ENCODE peak calls at places on chromosome 18, in five cellular contexts. M is mammary epithelial cell, W is HCT116, N is astrocyte, Y is keratinocyte. F is an unnamed sample.

GRCh38 chr18:50866765-50867164 is 12.2 kb upstream of the ME2 start:
- DNase-seq in M (no peak), N (no peak), Y (no peak), W (no peak), F (no peak)

GRCh38 chr18:15165048-15165447 is 417.1 kb downstream of the ANKRD30B start:
- DNase-seq in Y (no peak), M (no peak), W (no peak), N (no peak), F (no peak)

GRCh38 chr18:48278081-48278480 is 131.1 kb downstream of the ZBTB7C start:
- DNase-seq in Y (no peak), M (no peak), N (no peak), W (no peak), F (no peak)

GRCh38 chr18:8300749-8301148 is 308.5 kb upstream of the RAB12 start:
- DNase-seq in N (no peak), W (no peak), Y (no peak), M (no peak), F (no peak)

GRCh38 chr18:40630496-40630895 is 1324.5 kb upstream of the PIK3C3 start:
- DNase-seq in W (no peak), Y (no peak), N (no peak), M (no peak), F (no peak)

GRCh38 chr18:50183556-50183955 is 11.4 kb downstream of the MYO5B start:
- DNase-seq in N (peak; percentile 76), Y (no peak), W (peak; percentile 46), M (peak; percentile 97), F (no peak)

GRCh38 chr18:23585897-23586248 is 433 bp downstream of the NPC1 start:
- DNase-seq in M (no peak), W (no peak), N (no peak), Y (no peak), F (no peak)

GRCh38 chr18:23437357-23438045 is 15.6 kb upstream of the RIOK3 start:
- DNase-seq in N (peak; percentile 54), M (peak; percentile 67), Y (no peak), W (peak; percentile 34), F (peak; percentile 91)

GRCh38 chr18:12882416-12882815 is 1.6 kb downstream of the PTPN2 start:
- DNase-seq in Y (no peak), N (no peak), M (no peak), W (no peak), F (no peak)

GRCh38 chr18:46252754-46253153 is 148.6 kb downstream of the HAUS1 start:
- DNase-seq in M (no peak), W (no peak), N (no peak), Y (no peak), F (no peak)

GRCh38 chr18:79644006-79644665 is 35.5 kb upstream of the CTDP1 start:
- DNase-seq in W (peak; percentile 88), N (no peak), M (peak; percentile 32), Y (peak; percentile 21), F (peak; percentile 87)

GRCh38 chr18:79064228-79064627 is 5.0 kb upstream of the ATP9B start:
- DNase-seq in N (no peak), W (no peak), M (no peak), Y (no peak), F (no peak)

GRCh38 chr18:79400091-79400590 is 4.4 kb downstream of the NFATC1 start:
- DNase-seq in N (no peak), W (no peak), Y (no peak), M (no peak), F (peak; percentile 63)

GRCh38 chr18:46067431-46068007 is 4.5 kb downstream of the PSTPIP2 start:
- DNase-seq in M (no peak), Y (no peak), N (no peak), W (peak; percentile 43), F (no peak)

GRCh38 chr18:32442575-32442974 is 28.1 kb downstream of the GAREM1 start:
- DNase-seq in M (no peak), Y (no peak), N (no peak), W (no peak), F (no peak)

GRCh38 chr18:29418136-29418535 is 1241.2 kb upstream of the CDH2 start:
- DNase-seq in W (no peak), Y (no peak), N (peak; percentile 89), M (peak; percentile 83), F (no peak)

GRCh38 chr18:32542221-32542798 is 71.6 kb upstream of the GAREM1 start:
- DNase-seq in W (no peak), Y (no peak), M (no peak), N (no peak), F (peak; percentile 13)

GRCh38 chr18:29488617-29489016 is 1311.7 kb upstream of the CDH2 start:
- DNase-seq in M (no peak), Y (no peak), N (peak; percentile 1), W (no peak), F (no peak)

DNA sequence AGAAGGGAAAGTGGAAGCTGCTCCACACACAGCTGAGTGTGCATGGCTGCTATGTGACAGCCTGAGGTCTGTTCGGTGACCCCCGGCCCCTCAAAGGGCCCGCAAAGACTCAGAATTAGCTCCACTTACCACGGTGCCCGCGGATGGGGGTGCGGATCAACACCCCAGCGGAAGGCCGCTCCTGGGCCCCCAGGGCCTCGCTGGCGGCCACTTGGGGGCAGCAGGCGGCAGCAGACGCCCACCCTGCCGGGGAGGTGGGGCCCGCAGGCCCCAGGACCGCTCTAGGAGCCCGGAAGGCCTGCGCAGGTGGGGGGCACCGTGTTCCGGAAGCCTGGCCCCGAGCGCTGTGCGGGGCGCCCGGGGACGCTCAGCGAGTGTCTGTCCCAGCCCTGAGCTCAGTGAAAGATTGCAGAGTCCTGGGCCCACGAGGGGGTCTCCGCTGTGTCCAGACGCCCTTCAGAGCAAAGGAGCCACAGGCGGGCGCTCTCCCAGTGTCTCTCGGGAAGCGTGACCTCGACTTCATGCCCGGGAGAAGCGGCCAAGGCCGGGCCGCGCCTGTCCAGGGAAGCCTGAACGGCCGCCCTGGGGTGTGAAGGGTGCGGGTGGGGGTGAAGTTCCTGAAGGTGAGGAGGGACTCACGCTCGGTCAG is 118.6 kb downstream of the VAPA start:
- DNase-seq in W (no peak), Y (no peak), M (no peak), N (no peak), F (peak; percentile 73)
- TF ChIP-seq CTCF in W (no peak), Y (no peak), M (no peak), N (no peak), F (peak; percentile 69)

GRCh38 chr18:63070750-63071502 is 248.6 kb downstream of the BCL2 start:
- DNase-seq in Y (no peak), W (no peak), N (no peak), M (no peak), F (no peak)

GRCh38 chr18:63071566-63072175 is 247.9 kb downstream of the BCL2 start:
- DNase-seq in M (no peak), Y (no peak), W (no peak), N (no peak), F (no peak)

GRCh38 chr18:63073481-63073880 is 246.1 kb downstream of the BCL2 start:
- DNase-seq in N (no peak), M (no peak), Y (no peak), W (no peak), F (no peak)

GRCh38 chr18:63078471-63078870 is 241.1 kb downstream of the BCL2 start:
- DNase-seq in W (no peak), N (no peak), M (no peak), Y (no peak), F (no peak)

DNA sequence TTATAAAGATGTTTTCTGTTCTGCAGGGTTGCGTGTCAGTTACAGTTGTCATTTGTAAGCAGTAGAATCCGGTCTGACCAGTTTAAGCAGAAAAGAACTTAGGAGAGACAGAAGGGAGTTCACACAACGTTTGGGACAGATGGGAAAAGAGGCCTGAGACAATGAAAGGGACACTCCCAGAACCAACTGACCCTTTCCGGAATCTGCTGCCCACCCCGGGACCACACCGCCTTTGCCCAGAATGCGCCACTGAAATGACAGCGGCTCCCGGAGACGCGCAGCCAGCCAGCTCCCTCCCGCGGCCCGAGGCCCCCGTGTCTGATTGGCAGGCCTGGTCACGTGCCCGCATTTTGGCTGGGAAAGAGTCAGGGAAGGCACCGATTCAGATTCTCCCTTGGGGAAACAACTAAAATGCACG is 244.6 kb downstream of the BCL2 start:
- DNase-seq in W (peak; percentile 28), M (peak; percentile 46), N (peak; percentile 10), Y (no peak), F (peak; percentile 86)
- H3K27ac ChIP-seq in W (no peak overlapping the region), M (no peak overlapping the region), N (no peak overlapping the region), Y (peak overlapping the region; percentile 62), F (no peak overlapping the region)

GRCh38 chr18:9711361-9712129 is 3.4 kb downstream of the RAB31 start:
- DNase-seq in W (no peak), M (no peak), N (no peak), Y (no peak), F (no peak)

GRCh38 chr18:9710037-9710436 is 1.9 kb downstream of the RAB31 start:
- DNase-seq in W (no peak), M (no peak), N (no peak), Y (no peak), F (no peak)

GRCh38 chr18:9708057-9708881 is at the start of gene RAB31:
- DNase-seq in W (no peak), M (peak; percentile 37), N (peak; percentile 60), Y (no peak), F (peak; percentile 74)

GRCh38 chr18:9707381-9708056 is 582 bp upstream of the RAB31 start:
- DNase-seq in Y (no peak), W (no peak), M (no peak), N (no peak), F (no peak)

DNA sequence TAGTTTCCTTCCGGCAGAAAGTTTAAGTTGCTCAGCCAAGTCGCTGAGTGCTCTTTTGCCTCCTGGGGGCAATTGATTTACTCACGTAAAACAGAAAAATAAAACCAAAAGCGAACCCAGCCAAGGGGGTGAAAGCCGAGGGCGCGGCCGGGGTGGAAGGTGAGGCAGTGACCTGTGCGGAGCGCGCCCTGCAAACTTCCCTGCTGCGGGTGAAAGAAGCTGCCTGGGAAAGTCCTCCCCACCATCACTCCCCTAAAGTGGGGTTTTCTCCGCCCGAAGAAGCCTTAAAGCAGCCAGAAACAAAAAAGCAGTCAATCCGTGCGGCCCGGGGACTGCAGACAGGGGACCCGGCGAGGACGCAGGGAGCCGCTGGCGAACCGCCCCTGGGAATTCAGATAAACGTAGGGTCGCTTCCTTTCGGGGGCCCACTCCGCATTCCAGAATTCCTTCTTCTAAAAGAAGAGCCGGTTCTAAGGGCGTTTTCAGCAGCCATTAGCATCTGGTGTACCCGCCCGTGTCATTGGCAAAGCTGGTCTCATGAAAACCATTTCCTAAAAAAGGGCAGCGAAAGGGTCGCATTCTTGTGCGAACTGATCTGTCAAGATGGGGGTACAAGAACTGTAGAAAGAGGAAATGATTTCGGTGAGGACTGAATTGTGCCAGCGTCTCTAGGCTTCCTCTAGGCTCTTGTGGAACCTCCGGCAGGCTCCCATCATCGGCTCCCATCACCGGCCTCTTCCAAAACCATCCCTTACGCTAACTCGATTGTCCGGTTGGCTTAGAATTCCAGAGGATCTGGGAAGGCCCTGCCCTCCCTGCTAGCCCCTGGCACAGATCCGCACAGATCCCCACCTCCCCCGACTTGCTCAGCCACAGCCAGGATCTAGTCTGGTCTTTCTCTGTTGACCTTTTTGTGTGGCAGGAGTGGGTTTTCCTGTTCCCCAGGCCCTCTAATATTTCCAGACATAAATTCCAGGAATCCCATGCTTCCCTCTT is 1.1 kb downstream of the RAB31 start:
- DNase-seq in W (no peak), Y (no peak), M (no peak), N (no peak), F (peak; percentile 65)
- TF ChIP-seq EZH2 in W (no peak), Y (no peak), M (no peak), N (no peak), F (peak; percentile 98)

DNA sequence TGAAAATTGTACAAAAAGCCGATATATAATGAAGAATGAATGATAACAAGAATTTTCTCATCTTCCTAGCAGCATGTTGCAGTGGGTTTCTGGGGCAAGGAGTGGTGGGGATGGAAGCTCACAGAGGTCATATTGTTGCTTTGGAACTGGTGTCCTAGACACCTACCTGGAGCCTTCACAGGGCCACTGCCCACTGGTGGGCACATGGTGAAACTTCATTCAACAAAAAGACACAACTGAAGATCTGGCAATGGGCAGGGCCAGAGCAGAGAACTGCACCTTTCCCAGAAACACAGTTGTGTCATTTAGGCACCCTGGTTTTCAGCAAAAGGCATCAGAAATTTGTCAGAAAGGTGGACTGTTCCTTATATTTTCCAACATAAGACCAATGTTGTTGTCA is 115.3 kb downstream of the FHOD3 start:
- DNase-seq in W (no peak), Y (no peak), M (no peak), N (no peak), F (peak; percentile 36)
- TF ChIP-seq CTCF in W (peak; percentile 71), Y (peak; percentile 62), M (peak; percentile 67), N (peak; percentile 44), F (peak; percentile 53)